ENCODE peak calls at places on chromosome 1, in five cellular contexts. Z is NCI-H1092; K is D341Med; O is activated effector memory CD4-positive, alpha-beta T cell treated with anti-CD3 and anti-CD28 coated beads, Interleukin-2, amount 50 U/mL, for 16 hours; G is Peyer's patch. M is an unnamed sample.
A peak's percentile ranks its signal among the peaks of the same experiment; 100 is the strongest.

GRCh38 chr1:17011439-17012307 is at the start of gene ATP13A2:
- DNase-seq in Z (peak; percentile 75), K (peak; percentile 96), O (peak; percentile 94), G (peak; percentile 93), M (peak; percentile 85)

GRCh38 chr1:181140398-181140797 is 51.9 kb downstream of the IER5 start:
- DNase-seq in Z (no peak), K (no peak), O (no peak), G (no peak), M (no peak)

GRCh38 chr1:23217421-23218115 is at the start of gene HTR1D:
- DNase-seq in Z (no peak), K (no peak), O (no peak), G (peak; percentile 54), M (no peak)

GRCh38 chr1:3680488-3681230 is 28.3 kb downstream of the TP73 start:
- DNase-seq in Z (no peak), K (no peak), O (no peak), G (no peak), M (no peak)

GRCh38 chr1:28266920-28267322 is 7.6 kb downstream of the SESN2 start:
- DNase-seq in Z (no peak), K (no peak), O (no peak), G (no peak), M (no peak)

GRCh38 chr1:59767119-59767518 is 47.6 kb upstream of the HOOK1 start:
- DNase-seq in Z (no peak), K (no peak), O (no peak), G (no peak), M (no peak)

GRCh38 chr1:229258031-229258850 is 12.7 kb upstream of the RAB4A start:
- DNase-seq in Z (peak; percentile 47), K (peak; percentile 78), O (peak; percentile 82), G (peak; percentile 86), M (no peak)

GRCh38 chr1:180931529-180931928 is 18.8 kb downstream of the KIAA1614 start:
- DNase-seq in Z (no peak), K (no peak), O (no peak), G (no peak), M (no peak)

GRCh38 chr1:235206533-235207201 is 45.6 kb upstream of the RBM34 start:
- DNase-seq in Z (no peak), K (no peak), O (no peak), G (no peak), M (no peak)

GRCh38 chr1:11714831-11715574 is 20.9 kb upstream of the AGTRAP start:
- DNase-seq in Z (no peak), K (no peak), O (no peak), G (no peak), M (no peak)